ENCODE peak calls at places on chromosomes 12 and 14, in six cellular contexts. X is fibroblast of the aortic adventitia; F is foreskin melanocyte; M is heart left ventricle; I is activated CD8-positive, alpha-beta memory T cell treated with anti-CD3 and anti-CD28 coated beads, Interleukin-2, amount 50 U/mL, for 48 hours; Q is NCI-H1105. J is an unnamed sample.

GRCh38 chr12:75720807-75721206 is 209.4 kb upstream of the KRR1 start:
- DNase-seq in X (peak; percentile 38), F (no peak), M (no peak), I (no peak), Q (peak; percentile 46), J (peak; percentile 94)

GRCh38 chr12:56293785-56294184 is 6.3 kb downstream of the CS start:
- DNase-seq in X (no peak), F (no peak), M (no peak), I (no peak), Q (no peak), J (no peak)

GRCh38 chr14:100120522-100121269 is 38.7 kb downstream of the DEGS2 start:
- DNase-seq in X (no peak), F (no peak), M (no peak), I (no peak), Q (no peak), J (no peak)

GRCh38 chr12:103745962-103746361 is 95.1 kb downstream of the NT5DC3 start:
- DNase-seq in X (no peak), F (no peak), M (no peak), I (no peak), Q (no peak), J (peak; percentile 11)

GRCh38 chr12:39239484-39240143 is 203.3 kb downstream of the KIF21A start:
- DNase-seq in X (no peak), F (peak; percentile 90), M (no peak), I (no peak), Q (no peak), J (no peak)

GRCh38 chr12:121005346-121005815 is 10.9 kb downstream of the C12orf43 start:
- DNase-seq in X (peak; percentile 15), F (peak; percentile 28), M (no peak), I (peak; percentile 72), Q (no peak), J (no peak)

GRCh38 chr14:67045440-67045839 is 143.8 kb upstream of the GARIN2 start:
- DNase-seq in X (no peak), F (no peak), M (no peak), I (no peak), Q (no peak), J (no peak)

GRCh38 chr12:118841588-118841987 is 139.8 kb upstream of the SRRM4 start:
- DNase-seq in X (no peak), F (no peak), M (no peak), I (no peak), Q (no peak), J (no peak)

GRCh38 chr14:63840981-63841380 is 11.8 kb upstream of the SYNE2 start:
- DNase-seq in X (no peak), F (no peak), M (peak; percentile 42), I (peak; percentile 65), Q (no peak), J (no peak)

GRCh38 chr14:99327458-99328250 is 55.7 kb upstream of the BCL11B start:
- DNase-seq in X (no peak), F (peak; percentile 5), M (no peak), I (no peak), Q (no peak), J (no peak)

GRCh38 chr12:46407360-46407759 is 34.8 kb upstream of the SLC38A2 start:
- DNase-seq in X (no peak), F (no peak), M (no peak), I (no peak), Q (no peak), J (no peak)

GRCh38 chr14:23078692-23079116 is 16.2 kb downstream of the ACIN1 start:
- DNase-seq in X (peak; percentile 97), F (peak; percentile 85), M (peak; percentile 59), I (no peak), Q (no peak), J (no peak)

GRCh38 chr12:25074954-25075353 is 120.0 kb downstream of the DNAI7 start:
- DNase-seq in X (no peak), F (no peak), M (no peak), I (no peak), Q (no peak), J (no peak)

GRCh38 chr12:57477710-57478681 is 1.7 kb downstream of the ARHGAP9 start:
- DNase-seq in X (no peak), F (no peak), M (peak; percentile 31), I (no peak), Q (no peak), J (no peak)

GRCh38 chr14:53338192-53338591 is 185.1 kb upstream of the DDHD1 start:
- DNase-seq in X (peak; percentile 43), F (no peak), M (no peak), I (no peak), Q (no peak), J (no peak)

GRCh38 chr12:68559246-68559645 is 51.5 kb upstream of the RAP1B start:
- DNase-seq in X (peak; percentile 18), F (no peak), M (no peak), I (no peak), Q (no peak), J (no peak)

GRCh38 chr12:15982471-15982870 is 71.3 kb downstream of the DERA start:
- DNase-seq in X (peak; percentile 75), F (peak; percentile 40), M (no peak), I (no peak), Q (no peak), J (peak; percentile 22)

GRCh38 chr14:101362529-101363260 is 198.6 kb upstream of the DIO3 start:
- DNase-seq in X (no peak), F (no peak), M (no peak), I (no peak), Q (no peak), J (no peak)

GRCh38 chr12:44976246-44976645 is 74.7 kb downstream of the DBX2 start:
- DNase-seq in X (peak; percentile 62), F (peak; percentile 13), M (no peak), I (no peak), Q (no peak), J (no peak)

GRCh38 chr12:43453761-43454160 is 98.2 kb downstream of the ADAMTS20 start:
- DNase-seq in X (no peak), F (no peak), M (no peak), I (no peak), Q (no peak), J (no peak)

GRCh38 chr12:132448453-132448800 is 41.5 kb upstream of the FBRSL1 start:
- DNase-seq in X (no peak), F (no peak), M (no peak), I (no peak), Q (no peak), J (no peak)

GRCh38 chr12:5556033-5556614 is 124.2 kb downstream of the NTF3 start:
- DNase-seq in X (no peak), F (no peak), M (no peak), I (peak; percentile 68), Q (no peak), J (no peak)

GRCh38 chr14:77580964-77581505 is 35.4 kb downstream of the SPTLC2 start:
- DNase-seq in X (peak; percentile 80), F (peak; percentile 59), M (no peak), I (no peak), Q (peak; percentile 76), J (peak; percentile 74)

GRCh38 chr14:38948171-38948570 is 154.9 kb downstream of the SEC23A start:
- DNase-seq in X (peak; percentile 18), F (peak; percentile 93), M (no peak), I (no peak), Q (no peak), J (no peak)

GRCh38 chr12:58819345-58819744 is 101.0 kb downstream of the LRIG3 start:
- DNase-seq in X (no peak), F (no peak), M (no peak), I (no peak), Q (no peak), J (no peak)

GRCh38 chr12:93862424-93862823 is 185.2 kb downstream of the CRADD start:
- DNase-seq in X (peak; percentile 45), F (no peak), M (no peak), I (no peak), Q (no peak), J (no peak)

GRCh38 chr14:92898732-92899131 is 24.2 kb upstream of the CHGA start:
- DNase-seq in X (no peak), F (no peak), M (no peak), I (no peak), Q (no peak), J (no peak)

GRCh38 chr12:121883315-121883660 is 5.3 kb upstream of the PSMD9 start:
- DNase-seq in X (no peak), F (no peak), M (no peak), I (no peak), Q (no peak), J (no peak)

GRCh38 chr12:106962291-106962690 is 6.6 kb downstream of the TMEM263 start:
- DNase-seq in X (no peak), F (no peak), M (no peak), I (no peak), Q (no peak), J (no peak)

GRCh38 chr12:107912421-107913004 is 138.0 kb downstream of the ASCL4 start:
- DNase-seq in X (no peak), F (no peak), M (peak; percentile 71), I (peak; percentile 94), Q (peak; percentile 53), J (no peak)

GRCh38 chr12:127538325-127538724 is 728.6 kb upstream of the TMEM132C start:
- DNase-seq in X (no peak), F (no peak), M (no peak), I (no peak), Q (no peak), J (no peak)

GRCh38 chr12:90628213-90628612 is 326.8 kb downstream of the CCER1 start:
- DNase-seq in X (no peak), F (no peak), M (no peak), I (no peak), Q (no peak), J (no peak)

J was measured in NCI-H2171 treated with DMSO at 0.1 percent for 48 hours.